ENCODE peak calls at places on chromosomes 1 and 21, in nine cellular contexts. C, Z, J, G, B, O, Q, T and A are unnamed samples.

GRCh38 chr1:160127865-160128523 is 12.4 kb downstream of the ATP1A2 start:
- DNase-seq in C (no peak), Z (peak), J (peak), G (peak), B (peak), O (no peak), Q (no peak), T (peak), A (peak)

GRCh38 chr1:8090241-8090702 is 64.2 kb upstream of the ERRFI1 start:
- DNase-seq in C (peak), Z (peak), J (peak), G (no peak), B (no peak), O (no peak), Q (no peak), T (no peak), A (peak)

GRCh38 chr21:27713159-27714109 is 746.5 kb upstream of the ADAMTS5 start:
- DNase-seq in C (no peak), Z (no peak), J (no peak), G (no peak), B (no peak), O (no peak), Q (no peak), T (no peak), A (no peak)

GRCh38 chr1:201456499-201457309 is 12.3 kb downstream of the PHLDA3 start:
- DNase-seq in C (no peak), Z (peak), J (peak), G (no peak), B (peak), O (peak), Q (no peak), T (no peak), A (peak)

GRCh38 chr1:41833519-41834000 is 85.2 kb downstream of the HIVEP3 start:
- DNase-seq in C (no peak), Z (no peak), J (no peak), G (no peak), B (no peak), O (no peak), Q (no peak), T (no peak), A (no peak)

GRCh38 chr1:161307230-161307768 is 2.5 kb downstream of the MPZ start:
- DNase-seq in C (no peak), Z (no peak), J (peak), G (no peak), B (peak), O (peak), Q (no peak), T (no peak), A (peak)

GRCh38 chr1:18736958-18737357 is 106.3 kb downstream of the PAX7 start:
- DNase-seq in C (no peak), Z (no peak), J (no peak), G (peak), B (no peak), O (no peak), Q (no peak), T (no peak), A (no peak)

GRCh38 chr1:24928631-24929090 is 1.4 kb downstream of the RUNX3 start:
- DNase-seq in C (no peak), Z (no peak), J (no peak), G (peak), B (no peak), O (no peak), Q (peak), T (no peak), A (no peak)

GRCh38 chr1:156616463-156616862 is 2.8 kb upstream of the HAPLN2 start:
- DNase-seq in C (no peak), Z (peak), J (no peak), G (no peak), B (peak), O (peak), Q (no peak), T (no peak), A (peak)

GRCh38 chr1:63261736-63262142 is 60.6 kb upstream of the FOXD3 start:
- DNase-seq in C (peak), Z (no peak), J (no peak), G (no peak), B (no peak), O (no peak), Q (no peak), T (no peak), A (no peak)

GRCh38 chr1:110384581-110385321 is 6.1 kb downstream of the SLC16A4 start:
- DNase-seq in C (no peak), Z (no peak), J (no peak), G (no peak), B (no peak), O (no peak), Q (no peak), T (no peak), A (no peak)

GRCh38 chr21:43703068-43703880 is 15.7 kb upstream of the PDXK start:
- DNase-seq in C (peak), Z (peak), J (peak), G (peak), B (peak), O (peak), Q (no peak), T (no peak), A (peak)

GRCh38 chr1:5595531-5596170 is 396.6 kb downstream of the NPHP4 start:
- DNase-seq in C (no peak), Z (no peak), J (no peak), G (no peak), B (no peak), O (no peak), Q (no peak), T (no peak), A (no peak)

GRCh38 chr1:52571783-52572182 is 18.9 kb upstream of the TUT4 start:
- DNase-seq in C (no peak), Z (peak), J (peak), G (no peak), B (no peak), O (peak), Q (no peak), T (no peak), A (no peak)

GRCh38 chr21:18244721-18245486 is at the start of gene CHODL:
- DNase-seq in C (no peak), Z (peak), J (no peak), G (peak), B (no peak), O (no peak), Q (peak), T (no peak), A (no peak)

GRCh38 chr1:2875677-2876531 is 74.4 kb upstream of the TTC34 start:
- DNase-seq in C (no peak), Z (no peak), J (no peak), G (no peak), B (peak), O (peak), Q (peak), T (peak), A (no peak)

GRCh38 chr1:151990856-151991198 is 2.8 kb downstream of the S100A10 start:
- DNase-seq in C (no peak), Z (peak), J (peak), G (no peak), B (peak), O (no peak), Q (no peak), T (no peak), A (peak)

GRCh38 chr1:161727343-161727924 is 6.1 kb downstream of the FCRLB start:
- DNase-seq in C (no peak), Z (peak), J (peak), G (no peak), B (no peak), O (no peak), Q (no peak), T (no peak), A (peak)

GRCh38 chr1:11684070-11684469 is 3.1 kb upstream of the MAD2L2 start:
- DNase-seq in C (no peak), Z (no peak), J (no peak), G (no peak), B (no peak), O (no peak), Q (no peak), T (no peak), A (no peak)

GRCh38 chr1:1071486-1072298 is 2.4 kb downstream of the RNF223 start:
- DNase-seq in C (no peak), Z (no peak), J (no peak), G (no peak), B (no peak), O (no peak), Q (no peak), T (no peak), A (no peak)

GRCh38 chr1:33435096-33435820 is 4.4 kb upstream of the PHC2 start:
- DNase-seq in C (no peak), Z (peak), J (peak), G (no peak), B (no peak), O (no peak), Q (no peak), T (no peak), A (peak)

GRCh38 chr21:29991624-29992023 is 51.8 kb upstream of the GRIK1 start:
- DNase-seq in C (no peak), Z (no peak), J (no peak), G (peak), B (no peak), O (no peak), Q (no peak), T (no peak), A (no peak)

GRCh38 chr1:198794498-198794897 is 155.7 kb downstream of the PTPRC start:
- DNase-seq in C (no peak), Z (peak), J (peak), G (no peak), B (no peak), O (no peak), Q (no peak), T (no peak), A (no peak)

GRCh38 chr1:195105281-195105680 is 1503.0 kb downstream of the KCNT2 start:
- DNase-seq in C (no peak), Z (no peak), J (no peak), G (no peak), B (no peak), O (no peak), Q (no peak), T (no peak), A (no peak)

GRCh38 chr1:228066416-228066815 is 16.1 kb upstream of the ARF1 start:
- DNase-seq in C (no peak), Z (no peak), J (no peak), G (no peak), B (no peak), O (no peak), Q (no peak), T (no peak), A (no peak)

GRCh38 chr1:151905070-151905442 is 4.3 kb downstream of the THEM4 start:
- DNase-seq in C (no peak), Z (no peak), J (no peak), G (no peak), B (no peak), O (peak), Q (no peak), T (no peak), A (peak)

GRCh38 chr21:31985398-31985797 is 112.6 kb downstream of the HUNK start:
- DNase-seq in C (no peak), Z (no peak), J (no peak), G (peak), B (no peak), O (no peak), Q (no peak), T (no peak), A (no peak)

GRCh38 chr1:18630511-18631495 is at the start of gene PAX7:
- DNase-seq in C (no peak), Z (no peak), J (no peak), G (peak), B (no peak), O (no peak), Q (no peak), T (no peak), A (no peak)

GRCh38 chr1:64309468-64309867 is 106.0 kb downstream of the UBE2U start:
- DNase-seq in C (no peak), Z (peak), J (no peak), G (no peak), B (no peak), O (no peak), Q (no peak), T (no peak), A (no peak)

GRCh38 chr1:48772221-48772620 is 4.5 kb downstream of the BEND5 start:
- DNase-seq in C (no peak), Z (no peak), J (no peak), G (no peak), B (peak), O (no peak), Q (no peak), T (no peak), A (no peak)

GRCh38 chr1:48775817-48776399 is 783 bp downstream of the BEND5 start:
- DNase-seq in C (no peak), Z (no peak), J (no peak), G (no peak), B (no peak), O (no peak), Q (no peak), T (no peak), A (no peak)

GRCh38 chr1:48777219-48777895 is 666 bp upstream of the BEND5 start:
- DNase-seq in C (no peak), Z (no peak), J (no peak), G (peak), B (peak), O (no peak), Q (peak), T (no peak), A (no peak)

GRCh38 chr1:48773133-48773532 is 3.6 kb downstream of the BEND5 start:
- DNase-seq in C (no peak), Z (no peak), J (no peak), G (no peak), B (no peak), O (no peak), Q (no peak), T (no peak), A (no peak)

GRCh38 chr1:48776400-48777218 is at the start of gene BEND5:
- DNase-seq in C (peak), Z (peak), J (no peak), G (peak), B (peak), O (no peak), Q (peak), T (no peak), A (no peak)
- H3K4me3 ChIP-seq in C (peak), Z (no peak), J (peak), G (peak), B (peak), O (no peak), Q (peak), T (peak), A (peak)

DNA sequence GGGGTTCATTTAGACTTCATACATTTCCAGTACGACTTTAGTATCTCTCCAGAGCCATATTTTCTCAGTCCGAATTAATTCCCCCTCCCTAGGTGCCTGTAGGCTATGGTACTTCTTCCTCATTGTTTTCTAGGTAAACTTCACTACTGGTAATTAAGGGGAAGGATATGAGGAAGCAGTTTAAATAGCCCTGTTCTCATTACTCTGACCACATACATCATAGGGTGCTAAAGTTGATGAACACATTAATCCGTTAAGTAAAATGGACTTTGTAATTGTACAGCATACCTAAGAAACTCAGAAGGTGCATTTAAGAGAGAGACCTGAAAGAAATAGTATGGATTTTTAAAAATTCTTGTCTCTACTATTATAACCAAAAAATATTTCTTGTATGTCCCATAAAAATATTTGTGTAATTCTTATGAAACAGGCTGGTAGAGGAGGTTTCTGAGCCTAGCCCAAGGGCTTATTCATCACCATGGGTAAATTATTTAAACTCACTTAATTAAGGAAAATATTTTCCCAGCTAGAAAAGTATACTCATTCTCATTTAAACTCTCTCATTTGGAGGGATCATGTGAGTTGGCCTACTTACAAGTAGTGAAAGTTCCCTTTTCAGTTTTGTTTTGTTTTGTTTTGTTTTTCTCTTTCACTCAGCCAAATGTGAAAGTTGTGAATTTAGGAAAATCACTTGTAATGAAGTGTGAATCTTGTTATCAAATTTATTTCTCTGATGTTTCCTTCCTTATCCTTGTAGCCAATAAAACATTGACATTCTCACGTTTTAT is 2.0 kb downstream of the PRMT6 start:
- DNase-seq in C (no peak), Z (no peak), J (peak), G (no peak), B (no peak), O (peak), Q (no peak), T (no peak), A (no peak)
- H3K4me3 ChIP-seq in C (peak), Z (peak), J (no peak), G (peak), B (no peak), O (peak), Q (no peak), T (no peak), A (peak)

GRCh38 chr1:93909146-93910050 is at the start of gene GCLM:
- DNase-seq in C (peak), Z (peak), J (peak), G (peak), B (peak), O (peak), Q (peak), T (peak), A (peak)

GRCh38 chr1:93907718-93908117 is 1.5 kb downstream of the GCLM start:
- DNase-seq in C (no peak), Z (peak), J (peak), G (peak), B (peak), O (no peak), Q (no peak), T (no peak), A (peak)

GRCh38 chr1:93910305-93910704 is 1.1 kb upstream of the GCLM start:
- DNase-seq in C (no peak), Z (no peak), J (no peak), G (no peak), B (no peak), O (no peak), Q (no peak), T (no peak), A (no peak)

GRCh38 chr1:93906480-93906879 is 2.8 kb downstream of the GCLM start:
- DNase-seq in C (no peak), Z (peak), J (no peak), G (no peak), B (no peak), O (no peak), Q (no peak), T (no peak), A (no peak)

GRCh38 chr1:93908394-93909145 is 660 bp downstream of the GCLM start:
- DNase-seq in C (no peak), Z (peak), J (no peak), G (peak), B (peak), O (peak), Q (peak), T (peak), A (no peak)
- H3K4me3 ChIP-seq in C (peak), Z (peak), J (peak), G (peak), B (peak), O (peak), Q (peak), T (peak), A (peak)

GRCh38 chr1:67041836-67042503 is 12.0 kb downstream of the SLC35D1 start:
- DNase-seq in C (no peak), Z (peak), J (peak), G (no peak), B (no peak), O (no peak), Q (no peak), T (no peak), A (no peak)
- H3K4me3 ChIP-seq in C (no peak), Z (no peak), J (no peak), G (no peak), B (no peak), O (no peak), Q (no peak), T (no peak), A (no peak)

DNA sequence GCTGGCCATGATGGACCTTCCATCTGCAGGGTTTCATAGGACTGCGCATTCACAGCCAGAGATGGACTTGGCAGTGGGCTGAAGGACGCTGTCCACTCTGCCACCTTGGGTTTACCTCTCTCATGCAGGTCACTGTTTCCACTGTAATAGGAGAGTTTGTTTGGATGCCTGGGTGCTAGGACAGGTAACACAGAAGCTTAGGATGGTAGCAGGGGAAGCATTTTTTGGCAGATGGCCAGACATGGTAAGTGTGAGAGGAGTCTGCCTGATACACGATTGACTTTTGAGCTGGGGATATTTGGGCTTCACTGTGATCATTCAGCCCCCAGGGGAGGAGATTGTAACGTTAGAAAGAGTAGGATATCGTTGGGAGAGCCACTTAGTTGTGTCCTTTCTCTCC is 11.8 kb downstream of the PSEN2 start:
- DNase-seq in C (no peak), Z (no peak), J (no peak), G (no peak), B (no peak), O (no peak), Q (no peak), T (no peak), A (no peak)
- H3K4me3 ChIP-seq in C (no peak), Z (no peak), J (no peak), G (no peak), B (no peak), O (no peak), Q (no peak), T (no peak), A (no peak)

DNA sequence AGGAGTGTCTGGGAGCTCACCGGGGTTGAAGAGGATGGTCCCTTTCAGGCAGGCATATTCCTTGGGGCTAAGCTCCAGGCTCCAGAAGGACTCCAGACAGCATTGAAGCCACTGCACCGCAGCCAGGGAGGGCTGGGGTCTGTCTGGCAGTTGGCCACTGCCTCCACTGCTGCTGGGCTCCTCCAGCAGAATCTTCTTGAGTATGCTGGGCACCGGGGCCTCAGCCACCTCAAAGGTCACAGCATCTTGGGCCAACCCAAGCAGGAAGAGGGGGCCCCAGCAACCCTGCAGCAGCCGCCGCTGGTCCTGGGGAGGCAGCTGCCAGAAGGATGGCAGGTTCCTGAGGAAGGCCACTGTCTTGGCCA is 404 bp downstream of the NR0B2 start:
- DNase-seq in C (no peak), Z (no peak), J (no peak), G (peak), B (no peak), O (no peak), Q (no peak), T (no peak), A (no peak)
- H3K4me3 ChIP-seq in C (no peak), Z (no peak), J (no peak), G (no peak), B (peak), O (no peak), Q (no peak), T (no peak), A (no peak)

DNA sequence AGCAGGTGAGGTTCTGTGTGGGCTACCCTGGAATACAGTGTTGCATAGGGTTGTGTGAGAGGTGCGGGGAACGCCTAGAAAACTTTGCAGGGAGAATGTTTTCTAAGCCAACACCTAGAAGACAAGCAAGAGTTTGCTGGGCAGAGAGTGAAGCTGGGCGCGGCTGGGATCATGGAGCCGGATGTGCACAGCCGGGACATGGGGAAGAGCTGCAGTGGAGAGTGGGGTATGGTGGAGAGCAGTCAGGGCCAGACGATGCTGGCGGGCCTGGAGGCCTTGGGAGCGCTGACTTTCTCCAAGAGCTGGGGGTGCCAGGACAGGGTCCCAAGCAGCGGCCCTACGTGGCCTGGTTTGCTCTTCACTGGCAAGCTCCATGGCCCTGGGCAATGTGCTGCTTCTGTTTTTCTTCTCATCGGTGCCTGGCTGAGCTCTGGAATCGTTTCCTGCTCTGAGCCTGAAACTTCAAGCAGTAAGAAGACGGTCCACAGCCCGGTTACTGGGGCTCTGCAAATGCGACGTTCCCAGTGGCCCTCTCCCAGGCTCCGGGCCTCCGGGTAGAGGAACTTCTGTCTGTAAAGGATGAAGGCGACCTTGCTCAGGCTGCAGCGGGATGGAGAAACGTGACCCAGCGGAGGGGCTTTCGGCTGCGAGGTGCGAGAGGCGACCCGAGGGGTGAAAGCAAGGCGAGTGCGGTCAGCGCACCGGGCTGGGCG is 51.9 kb upstream of the CD34 start:
- DNase-seq in C (no peak), Z (peak), J (peak), G (no peak), B (peak), O (no peak), Q (no peak), T (peak), A (no peak)
- H3K4me3 ChIP-seq in C (peak), Z (peak), J (peak), G (peak), B (no peak), O (peak), Q (peak), T (peak), A (peak)